ENCODE peak calls at places on chromosomes 5 and 9, in seven cellular contexts. U is endothelial cell of umbilical vein, K is fibroblast of lung, V is SK-N-SH, T is IMR-90, N is colonic mucosa, C is GM12878. P is an unnamed sample.

GRCh38 chr5:15645376-15645775 is 145.4 kb downstream of the FBXL7 start:
- DNase-seq in U (peak; percentile 74), K (peak; percentile 50), V (no peak), T (peak; percentile 16), N (no peak), C (no peak), P (peak; percentile 27)

GRCh38 chr5:92945630-92946097 is 635.4 kb downstream of the NR2F1-AS1 start:
- DNase-seq in U (peak; percentile 56), K (peak; percentile 85), V (no peak), T (peak; percentile 28), N (no peak), C (no peak), P (peak; percentile 57)

GRCh38 chr5:93141969-93142368 is 439.1 kb downstream of the NR2F1-AS1 start:
- DNase-seq in U (no peak), K (no peak), V (no peak), T (peak; percentile 37), N (no peak), C (no peak), P (no peak)

GRCh38 chr5:170491479-170491878 is 12.3 kb upstream of the KCNIP1 start:
- DNase-seq in U (peak; percentile 91), K (peak; percentile 98), V (no peak), T (peak; percentile 84), N (no peak), C (no peak), P (peak; percentile 65)

GRCh38 chr5:135040331-135041144 is 6.5 kb upstream of the PITX1 start:
- DNase-seq in U (no peak), K (no peak), V (peak; percentile 77), T (no peak), N (no peak), C (no peak), P (no peak)

GRCh38 chr5:159785639-159786038 is 130.6 kb upstream of the ADRA1B start:
- DNase-seq in U (no peak), K (no peak), V (no peak), T (peak; percentile 46), N (no peak), C (no peak), P (no peak)

GRCh38 chr9:70261131-70261870 is 2.5 kb downstream of the SMC5 start:
- DNase-seq in U (no peak), K (peak; percentile 19), V (no peak), T (peak; percentile 21), N (no peak), C (no peak), P (peak; percentile 4)

GRCh38 chr5:62473209-62473608 is 60.6 kb downstream of the IPO11 start:
- DNase-seq in U (peak; percentile 28), K (peak; percentile 29), V (no peak), T (peak; percentile 46), N (no peak), C (no peak), P (peak; percentile 32)

GRCh38 chr5:67815455-67816391 is 399.8 kb upstream of the PIK3R1 start:
- DNase-seq in U (no peak), K (peak; percentile 93), V (no peak), T (no peak), N (no peak), C (no peak), P (peak; percentile 20)

GRCh38 chr5:103177543-103177942 is 57.4 kb downstream of the PPIP5K2 start:
- DNase-seq in U (no peak), K (no peak), V (no peak), T (no peak), N (no peak), C (no peak), P (no peak)

GRCh38 chr5:79974896-79975295 is 16.2 kb downstream of the MTX3 start:
- DNase-seq in U (no peak), K (peak; percentile 80), V (no peak), T (peak; percentile 77), N (no peak), C (no peak), P (peak; percentile 66)

GRCh38 chr5:37786855-37787254 is 53.0 kb downstream of the GDNF start:
- DNase-seq in U (no peak), K (peak; percentile 90), V (no peak), T (peak; percentile 85), N (no peak), C (no peak), P (peak; percentile 59)

GRCh38 chr5:135324897-135325650 is 74.0 kb downstream of the MACROH2A1 start:
- DNase-seq in U (no peak), K (no peak), V (no peak), T (no peak), N (no peak), C (no peak), P (no peak)

GRCh38 chr9:131824175-131824594 is 84.3 kb upstream of the RAPGEF1 start:
- DNase-seq in U (no peak), K (no peak), V (no peak), T (no peak), N (no peak), C (no peak), P (no peak)

GRCh38 chr9:109013678-109014145 is 413 bp upstream of the CTNNAL1 start:
- DNase-seq in U (no peak), K (peak; percentile 71), V (no peak), T (no peak), N (no peak), C (no peak), P (peak; percentile 79)

GRCh38 chr9:126126012-126126411 is 200.6 kb upstream of the MVB12B start:
- DNase-seq in U (no peak), K (no peak), V (peak; percentile 33), T (no peak), N (no peak), C (no peak), P (no peak)

GRCh38 chr5:14721990-14722656 is 57.6 kb downstream of the OTULIN start:
- DNase-seq in U (no peak), K (peak; percentile 9), V (no peak), T (peak; percentile 53), N (no peak), C (no peak), P (peak; percentile 15)

GRCh38 chr5:28896949-28897348 is 1858.6 kb upstream of the CDH9 start:
- DNase-seq in U (no peak), K (no peak), V (no peak), T (no peak), N (no peak), C (no peak), P (peak; percentile 38)

GRCh38 chr9:4318741-4319140 is 18.9 kb upstream of the GLIS3 start:
- DNase-seq in U (peak; percentile 51), K (no peak), V (no peak), T (no peak), N (no peak), C (no peak), P (peak; percentile 29)

GRCh38 chr5:143592648-143593047 is 189.2 kb upstream of the NR3C1 start:
- DNase-seq in U (peak; percentile 42), K (no peak), V (no peak), T (peak; percentile 64), N (no peak), C (no peak), P (no peak)

GRCh38 chr5:125696762-125697161 is 726.4 kb upstream of the GRAMD2B start:
- DNase-seq in U (no peak), K (peak; percentile 98), V (peak; percentile 33), T (peak; percentile 87), N (no peak), C (no peak), P (peak; percentile 87)

GRCh38 chr5:150625831-150626746 is 14.4 kb upstream of the SYNPO start:
- DNase-seq in U (no peak), K (no peak), V (no peak), T (no peak), N (no peak), C (peak; percentile 57), P (no peak)
- H3K9ac ChIP-seq in U (no peak overlapping the region), K (no peak overlapping the region), V (no peak overlapping the region), T (peak overlapping the region; percentile 94), N (peak overlapping the region; percentile 92), C (peak overlapping the region; percentile 58), P (peak overlapping the region; percentile 85)

GRCh38 chr9:14307989-14308750 is 5.8 kb downstream of the NFIB start:
- DNase-seq in U (no peak), K (peak; percentile 78), V (no peak), T (no peak), N (no peak), C (no peak), P (no peak)

GRCh38 chr9:14310247-14310646 is 3.7 kb downstream of the NFIB start:
- DNase-seq in U (peak; percentile 39), K (no peak), V (no peak), T (no peak), N (no peak), C (no peak), P (no peak)

GRCh38 chr9:14306672-14307646 is 7.0 kb downstream of the NFIB start:
- DNase-seq in U (no peak), K (peak; percentile 79), V (no peak), T (peak; percentile 3), N (no peak), C (no peak), P (no peak)

GRCh38 chr9:14308751-14309140 is 5.2 kb downstream of the NFIB start:
- DNase-seq in U (peak; percentile 26), K (peak; percentile 37), V (no peak), T (no peak), N (no peak), C (no peak), P (no peak)

GRCh38 chr9:14309403-14309802 is 4.5 kb downstream of the NFIB start:
- DNase-seq in U (peak; percentile 74), K (peak; percentile 96), V (peak; percentile 59), T (peak; percentile 24), N (no peak), C (no peak), P (no peak)
- H3K4me3 ChIP-seq in U (peak overlapping the region; percentile 19), K (no peak overlapping the region), V (peak overlapping the region; percentile 15), T (no peak overlapping the region), N (no peak overlapping the region), C (no peak overlapping the region), P (peak overlapping the region; percentile 94)

GRCh38 chr9:72948906-72949582 is 3.8 kb downstream of the ALDH1A1 start:
- DNase-seq in U (peak; percentile 52), K (no peak), V (no peak), T (no peak), N (no peak), C (no peak), P (no peak)

GRCh38 chr9:72949918-72950325 is 2.9 kb downstream of the ALDH1A1 start:
- DNase-seq in U (no peak), K (no peak), V (no peak), T (no peak), N (no peak), C (no peak), P (no peak)

GRCh38 chr9:72946821-72947220 is 6.0 kb downstream of the ALDH1A1 start:
- DNase-seq in U (no peak), K (no peak), V (no peak), T (no peak), N (no peak), C (no peak), P (no peak)

GRCh38 chr9:72946318-72946717 is 6.5 kb downstream of the ALDH1A1 start:
- DNase-seq in U (no peak), K (no peak), V (no peak), T (no peak), N (no peak), C (no peak), P (no peak)

GRCh38 chr9:72947987-72948465 is 4.8 kb downstream of the ALDH1A1 start:
- DNase-seq in U (peak; percentile 14), K (no peak), V (no peak), T (no peak), N (no peak), C (no peak), P (no peak)
- H3K9ac ChIP-seq in U (no peak overlapping the region), K (no peak overlapping the region), V (no peak overlapping the region), T (no peak overlapping the region), N (no peak overlapping the region), C (no peak overlapping the region), P (no peak overlapping the region)

DNA sequence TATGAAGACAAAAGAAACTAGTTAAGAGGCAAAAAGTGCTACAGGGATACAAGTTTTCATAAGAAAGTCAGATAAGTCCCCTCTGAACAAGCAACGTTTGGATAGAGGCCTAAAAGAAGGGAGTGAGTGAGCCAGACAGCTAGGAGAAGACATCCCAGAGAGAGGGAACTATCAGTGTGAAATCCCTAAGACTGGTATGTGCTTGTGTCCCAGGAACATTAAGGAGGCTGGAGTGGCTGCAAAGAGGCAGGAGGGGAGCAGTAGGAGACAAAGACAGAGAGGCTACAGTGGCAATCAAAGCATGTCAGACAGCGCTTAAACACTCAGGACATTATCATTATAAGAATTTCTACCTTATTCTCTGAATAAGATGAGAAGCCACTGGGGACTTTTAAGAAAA is 139.1 kb upstream of the STK32A start:
- DNase-seq in U (no peak), K (no peak), V (no peak), T (no peak), N (no peak), C (no peak), P (no peak)
- H3K4me3 ChIP-seq in U (no peak overlapping the region), K (no peak overlapping the region), V (no peak overlapping the region), T (no peak overlapping the region), N (no peak overlapping the region), C (no peak overlapping the region), P (no peak overlapping the region)

P was measured in adipocyte.